ENCODE peak calls at places on chromosomes 13 and 19, in four cellular contexts. One of them, this sample, is unnamed.

GRCh38 chr13:94710881-94711560 is 1.3 kb downstream of the SOX21 start:
- DNase-seq in PC-3: peak
- DNase-seq in GM23338: peak
- DNase-seq in MM.1S: peak
- DNase-seq in this sample: peak

GRCh38 chr19:41350735-41351338 is 2.9 kb downstream of the TGFB1 start:
- DNase-seq in PC-3: no peak
- DNase-seq in MM.1S: no peak
- DNase-seq in GM23338: peak
- DNase-seq in this sample: peak

GRCh38 chr19:30229524-30230174 is 142.5 kb upstream of the ZNF536 start:
- DNase-seq in MM.1S: no peak
- DNase-seq in PC-3: no peak
- DNase-seq in GM23338: peak
- DNase-seq in this sample: no peak

GRCh38 chr19:46784262-46785053 is 3.9 kb downstream of the SLC1A5 start:
- DNase-seq in PC-3: peak
- DNase-seq in GM23338: peak
- DNase-seq in MM.1S: peak
- DNase-seq in this sample: peak

GRCh38 chr13:113404723-113405471 is 41.0 kb upstream of the GRTP1 start:
- DNase-seq in GM23338: no peak
- DNase-seq in MM.1S: no peak
- DNase-seq in PC-3: no peak
- DNase-seq in this sample: no peak

GRCh38 chr13:113657851-113658741 is at the start of gene ATP4B:
- DNase-seq in PC-3: no peak
- DNase-seq in GM23338: no peak
- DNase-seq in MM.1S: no peak
- DNase-seq in this sample: no peak

GRCh38 chr19:1561236-1561842 is 6.8 kb downstream of the MEX3D start:
- DNase-seq in PC-3: no peak
- DNase-seq in GM23338: no peak
- DNase-seq in MM.1S: no peak
- DNase-seq in this sample: no peak

GRCh38 chr13:79403113-79403512 is 2.9 kb downstream of the RBM26 start:
- DNase-seq in GM23338: no peak
- DNase-seq in PC-3: no peak
- DNase-seq in MM.1S: no peak
- DNase-seq in this sample: no peak

GRCh38 chr13:29743229-29743786 is 107.1 kb downstream of the UBL3 start:
- DNase-seq in GM23338: no peak
- DNase-seq in MM.1S: peak
- DNase-seq in PC-3: no peak
- DNase-seq in this sample: peak

GRCh38 chr13:61316647-61317046 is 99.0 kb downstream of the PCDH20 start:
- DNase-seq in GM23338: peak
- DNase-seq in PC-3: no peak
- DNase-seq in MM.1S: no peak
- DNase-seq in this sample: no peak

GRCh38 chr13:42545842-42546241 is 28.1 kb upstream of the TNFSF11 start:
- DNase-seq in PC-3: no peak
- DNase-seq in GM23338: no peak
- DNase-seq in MM.1S: no peak
- DNase-seq in this sample: no peak

GRCh38 chr13:42571895-42572294 is 2.1 kb upstream of the TNFSF11 start:
- DNase-seq in GM23338: no peak
- DNase-seq in PC-3: no peak
- DNase-seq in MM.1S: no peak
- DNase-seq in this sample: no peak

GRCh38 chr19:8451885-8452284 is 7.1 kb downstream of the HNRNPM start:
- DNase-seq in MM.1S: no peak
- DNase-seq in PC-3: peak
- DNase-seq in GM23338: no peak
- DNase-seq in this sample: peak

GRCh38 chr19:55112781-55113569 is 4.5 kb downstream of the PPP1R12C start:
- DNase-seq in GM23338: peak
- DNase-seq in MM.1S: no peak
- DNase-seq in PC-3: no peak
- DNase-seq in this sample: no peak
- TF ChIP-seq EZH2phosphoT487 in GM23338: no peak
- TF ChIP-seq EZH2phosphoT487 in MM.1S: no peak
- TF ChIP-seq EZH2phosphoT487 in PC-3: no peak
- TF ChIP-seq EZH2phosphoT487 in this sample: no peak

DNA sequence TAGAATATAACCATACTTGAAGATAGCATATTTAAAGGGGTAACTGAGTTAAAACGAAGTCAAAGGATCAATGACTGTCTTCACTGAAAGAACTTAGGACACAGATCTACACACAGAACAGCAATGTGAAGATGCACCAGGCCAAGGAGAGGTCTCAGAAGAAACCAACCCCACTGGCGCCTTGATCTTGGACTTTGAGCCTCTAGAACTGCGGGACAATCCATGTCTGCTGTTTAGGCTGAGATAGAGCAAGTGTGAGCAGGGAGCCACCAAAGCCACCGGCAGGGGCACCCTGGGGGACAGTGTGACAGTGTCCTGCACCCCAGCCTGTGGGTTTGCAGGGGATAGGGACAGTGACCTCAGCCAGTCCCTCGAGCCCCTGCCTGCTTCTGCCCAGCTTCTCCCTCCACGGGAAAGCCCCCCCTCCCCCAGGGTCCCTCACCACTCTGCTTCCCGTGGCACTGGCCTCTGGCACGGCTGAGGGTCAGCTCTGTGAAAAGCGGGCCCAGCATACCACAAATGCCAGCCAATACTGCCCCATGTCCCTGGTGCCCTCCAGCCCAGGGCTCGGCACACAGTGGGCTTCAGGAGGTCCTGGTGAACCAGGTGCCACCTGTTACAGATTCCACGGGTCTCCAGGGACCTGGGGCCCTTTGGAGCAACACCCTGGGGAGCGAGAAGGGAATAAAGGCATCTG is 40.8 kb downstream of the KLF2 start:
- DNase-seq in MM.1S: no peak
- DNase-seq in GM23338: no peak
- DNase-seq in PC-3: no peak
- DNase-seq in this sample: no peak
- TF ChIP-seq EZH2phosphoT487 in MM.1S: no peak
- TF ChIP-seq EZH2phosphoT487 in GM23338: no peak
- TF ChIP-seq EZH2phosphoT487 in PC-3: no peak
- TF ChIP-seq EZH2phosphoT487 in this sample: no peak

GRCh38 chr19:18910010-18910409 is 9.2 kb downstream of the COPE start:
- DNase-seq in MM.1S: no peak
- DNase-seq in PC-3: no peak
- DNase-seq in GM23338: no peak
- DNase-seq in this sample: no peak

GRCh38 chr19:18908917-18909619 is 10.1 kb downstream of the COPE start:
- DNase-seq in MM.1S: no peak
- DNase-seq in PC-3: no peak
- DNase-seq in GM23338: no peak
- DNase-seq in this sample: no peak

GRCh38 chr19:18912933-18913332 is 6.3 kb downstream of the COPE start:
- DNase-seq in MM.1S: no peak
- DNase-seq in GM23338: no peak
- DNase-seq in PC-3: no peak
- DNase-seq in this sample: no peak

GRCh38 chr19:18913466-18913865 is 5.7 kb downstream of the COPE start:
- DNase-seq in MM.1S: no peak
- DNase-seq in PC-3: no peak
- DNase-seq in GM23338: no peak
- DNase-seq in this sample: no peak

DNA sequence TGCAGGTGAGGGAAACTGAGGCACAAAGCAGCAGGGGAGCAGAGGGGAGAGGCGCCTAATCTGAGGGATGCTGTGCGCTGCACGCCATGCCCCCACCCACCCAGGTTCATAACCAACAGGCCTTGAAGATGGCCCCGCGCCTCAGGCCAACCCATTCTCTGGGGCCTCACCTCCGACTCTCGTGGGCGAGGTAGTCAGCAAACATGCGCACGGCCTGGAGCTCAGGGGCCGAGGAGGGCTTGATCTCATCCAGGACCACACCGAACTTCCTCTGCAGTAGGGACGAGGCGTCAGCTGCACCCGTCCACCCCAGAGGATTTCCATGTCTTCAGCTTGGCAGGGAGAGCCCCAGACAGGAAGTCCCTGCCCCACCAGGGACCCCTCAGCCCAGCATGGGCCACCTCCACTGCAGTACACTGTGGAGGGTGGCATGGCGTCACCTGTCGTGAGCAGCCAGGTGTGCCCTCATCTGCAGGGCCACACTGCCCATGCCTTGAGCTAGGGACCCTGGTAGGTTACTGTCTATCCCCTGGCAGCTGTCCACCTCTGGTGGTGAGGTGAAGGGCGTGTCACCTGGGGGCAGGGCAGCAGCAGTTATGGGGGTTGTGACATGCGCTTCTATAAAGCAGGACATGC is 8.3 kb downstream of the COPE start:
- DNase-seq in GM23338: no peak
- DNase-seq in MM.1S: no peak
- DNase-seq in PC-3: no peak
- DNase-seq in this sample: no peak
- TF ChIP-seq EZH2phosphoT487 in GM23338: no peak
- TF ChIP-seq EZH2phosphoT487 in MM.1S: no peak
- TF ChIP-seq EZH2phosphoT487 in PC-3: no peak
- TF ChIP-seq EZH2phosphoT487 in this sample: no peak

GRCh38 chr13:47397739-47398138 is 500.9 kb upstream of the HTR2A start:
- DNase-seq in GM23338: peak
- DNase-seq in MM.1S: no peak
- DNase-seq in PC-3: peak
- DNase-seq in this sample: peak
- TF ChIP-seq EZH2phosphoT487 in GM23338: no peak
- TF ChIP-seq EZH2phosphoT487 in MM.1S: no peak
- TF ChIP-seq EZH2phosphoT487 in PC-3: no peak
- TF ChIP-seq EZH2phosphoT487 in this sample: no peak

DNA sequence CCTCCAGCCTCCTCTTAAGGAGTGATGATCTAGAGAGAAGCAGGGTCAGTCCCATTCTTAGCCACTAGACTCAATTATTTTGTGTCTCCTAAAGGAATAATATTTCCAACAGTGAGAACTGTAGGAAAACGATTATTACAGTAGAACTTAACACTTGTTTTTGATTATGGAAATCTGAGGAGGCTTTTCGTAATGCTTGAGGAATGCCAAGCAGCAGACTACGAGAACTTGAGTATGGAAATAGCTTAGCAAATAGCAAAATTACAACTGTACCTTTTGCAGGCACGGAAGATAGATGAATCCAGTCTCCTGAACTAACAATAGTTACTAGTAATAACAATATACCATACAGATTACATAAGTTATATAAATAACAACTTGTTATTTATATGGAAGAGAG is 12.2 kb downstream of the BRD4 start:
- DNase-seq in PC-3: no peak
- DNase-seq in MM.1S: no peak
- DNase-seq in GM23338: no peak
- DNase-seq in this sample: peak
- TF ChIP-seq EZH2phosphoT487 in PC-3: no peak
- TF ChIP-seq EZH2phosphoT487 in MM.1S: no peak
- TF ChIP-seq EZH2phosphoT487 in GM23338: no peak
- TF ChIP-seq EZH2phosphoT487 in this sample: no peak

GRCh38 chr13:44410328-44410859 is 36.8 kb downstream of the SERP2 start:
- DNase-seq in PC-3: no peak
- DNase-seq in MM.1S: no peak
- DNase-seq in GM23338: no peak
- DNase-seq in this sample: no peak
- TF ChIP-seq EZH2phosphoT487 in PC-3: no peak
- TF ChIP-seq EZH2phosphoT487 in MM.1S: no peak
- TF ChIP-seq EZH2phosphoT487 in GM23338: no peak
- TF ChIP-seq EZH2phosphoT487 in this sample: no peak

DNA sequence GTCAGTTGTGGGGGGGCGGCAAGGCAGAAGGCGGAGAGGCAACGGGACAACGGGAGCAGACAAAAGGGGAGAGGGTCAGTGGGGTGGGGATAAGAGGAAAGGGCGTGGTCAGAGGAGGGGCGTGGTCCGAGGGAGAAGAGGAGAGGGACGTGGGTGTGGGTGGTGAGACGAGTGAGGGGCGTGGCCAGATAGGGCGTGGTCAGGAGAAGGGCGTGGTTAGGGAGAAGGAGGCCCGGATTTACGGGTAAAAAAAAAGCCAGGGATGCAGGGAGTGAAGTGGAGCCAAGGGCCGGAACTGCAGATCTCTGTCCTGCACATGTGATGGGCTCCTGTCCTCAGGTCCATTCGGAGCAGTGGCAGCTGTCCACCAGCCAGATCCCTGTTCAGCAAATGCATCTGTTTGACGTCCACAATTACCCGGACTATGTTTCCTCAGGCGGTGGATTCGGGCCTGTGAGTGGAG is 21.5 kb downstream of the CPT1C start:
- DNase-seq in GM23338: peak
- DNase-seq in PC-3: peak
- DNase-seq in MM.1S: no peak
- DNase-seq in this sample: peak
- TF ChIP-seq EZH2phosphoT487 in GM23338: no peak
- TF ChIP-seq EZH2phosphoT487 in PC-3: no peak
- TF ChIP-seq EZH2phosphoT487 in MM.1S: no peak
- TF ChIP-seq EZH2phosphoT487 in this sample: no peak

DNA sequence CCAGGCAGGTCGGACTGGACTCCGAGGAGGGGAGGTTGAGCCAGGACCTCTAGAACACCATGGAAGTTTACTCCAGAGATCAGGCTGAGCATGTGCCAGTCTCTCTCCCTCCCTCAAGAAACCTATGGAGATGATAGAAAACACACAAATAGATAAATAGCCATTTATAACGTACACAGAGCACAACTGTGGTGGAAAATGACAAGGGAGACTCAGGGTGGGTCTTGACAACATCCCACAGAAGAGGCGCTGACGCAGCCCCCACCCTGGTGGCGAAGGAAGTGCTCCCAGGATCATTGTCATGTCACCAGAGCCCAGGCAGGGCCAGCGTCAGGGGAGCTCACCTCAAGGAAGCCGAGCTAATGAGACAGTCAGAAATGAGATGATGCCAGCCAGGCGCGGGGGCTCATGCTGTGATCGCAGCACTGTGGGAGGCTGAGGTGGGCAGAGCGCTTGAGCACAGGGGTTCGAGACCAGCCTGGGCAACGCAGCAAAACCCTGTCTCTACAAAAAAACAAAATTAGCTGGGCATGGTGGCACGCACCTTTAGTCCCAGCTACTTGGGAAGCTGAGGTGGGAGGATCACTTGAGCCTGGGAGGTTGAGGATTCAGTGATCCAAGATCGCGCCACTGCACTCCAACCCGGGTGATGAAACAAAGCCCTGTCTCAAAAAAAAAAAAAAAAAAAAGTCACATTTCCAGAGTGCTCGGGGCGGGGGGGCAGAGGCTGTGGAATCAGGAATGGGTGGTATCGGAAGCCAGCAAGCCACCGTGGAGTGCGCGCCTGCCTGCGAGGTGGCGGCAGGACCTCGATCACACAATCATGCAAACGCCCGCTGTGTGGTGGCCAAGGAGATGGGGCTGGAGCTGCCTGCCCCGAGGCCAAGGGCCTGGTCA is 178.4 kb downstream of the KDM4B start:
- DNase-seq in MM.1S: no peak
- DNase-seq in GM23338: no peak
- DNase-seq in PC-3: no peak
- DNase-seq in this sample: no peak
- TF ChIP-seq EZH2phosphoT487 in MM.1S: no peak
- TF ChIP-seq EZH2phosphoT487 in GM23338: no peak
- TF ChIP-seq EZH2phosphoT487 in PC-3: no peak
- TF ChIP-seq EZH2phosphoT487 in this sample: no peak

This sample was measured in GM23248.